ENCODE peak calls at places on chromosomes 2 and 18, in five cellular contexts. G is GM12878, T is K562, P is H1, B is SK-N-SH. H is an unnamed sample.

GRCh38 chr18:22934789-22935188 is 1.7 kb downstream of the RBBP8 start:
- DNase-seq in T (peak), G (no peak), P (no peak), B (no peak), H (no peak)

GRCh38 chr2:61966087-61966727 is 60.7 kb downstream of the COMMD1 start:
- DNase-seq in B (no peak), P (no peak), T (no peak), G (no peak), H (no peak)

GRCh38 chr2:28855193-28855592 is 14.9 kb downstream of the TRMT61B start:
- DNase-seq in T (no peak), P (no peak), B (no peak), G (no peak), H (no peak)

GRCh38 chr2:221948076-221948475 is 350.7 kb downstream of the PAX3 start:
- DNase-seq in G (no peak), P (no peak), B (no peak), T (no peak), H (no peak)

GRCh38 chr18:49368876-49369440 is 91.5 kb downstream of the DYM start:
- DNase-seq in P (no peak), B (no peak), G (no peak), T (no peak), H (peak)

GRCh38 chr18:9237982-9238381 is 96.6 kb upstream of the TWSG1 start:
- DNase-seq in T (no peak), G (no peak), B (no peak), P (no peak), H (no peak)

GRCh38 chr2:197931661-197932312 is 127.4 kb downstream of the PLCL1 start:
- DNase-seq in G (no peak), P (no peak), T (no peak), B (no peak), H (no peak)

GRCh38 chr2:86002375-86002774 is 103.3 kb downstream of the POLR1A start:
- DNase-seq in T (peak), G (no peak), P (no peak), B (no peak), H (no peak)

GRCh38 chr18:49137093-49137492 is 186.3 kb upstream of the SMAD7 start:
- DNase-seq in T (no peak), G (no peak), P (no peak), B (no peak), H (no peak)

GRCh38 chr18:22185298-22185697 is 15.9 kb downstream of the GATA6 start:
- DNase-seq in B (no peak), P (no peak), T (no peak), G (no peak), H (no peak)

GRCh38 chr18:56795381-56795780 is 144.2 kb downstream of the WDR7 start:
- DNase-seq in T (no peak), B (no peak), P (no peak), G (no peak), H (no peak)

GRCh38 chr18:11857177-11857887 is 6.1 kb downstream of the CHMP1B start:
- DNase-seq in P (no peak), B (no peak), G (no peak), T (peak), H (peak)

GRCh38 chr2:218093879-218094278 is 24.8 kb downstream of the RUFY4 start:
- DNase-seq in P (no peak), G (no peak), B (no peak), T (no peak), H (no peak)

GRCh38 chr2:96116879-96117533 is 635 bp upstream of the ADRA2B start:
- DNase-seq in T (peak), P (no peak), G (no peak), B (peak), H (no peak)

GRCh38 chr18:58611471-58612131 is 17.3 kb downstream of the ALPK2 start:
- DNase-seq in T (no peak), G (no peak), B (no peak), P (peak), H (no peak)

GRCh38 chr2:15782009-15782751 is 158.2 kb upstream of the MYCN start:
- DNase-seq in G (no peak), T (no peak), B (no peak), P (no peak), H (peak)

GRCh38 chr18:30903566-30903965 is 139.0 kb downstream of the DSC3 start:
- DNase-seq in G (no peak), P (no peak), T (no peak), B (no peak), H (peak)

GRCh38 chr2:70069049-70069448 is 18.2 kb upstream of the PCBP1 start:
- DNase-seq in B (no peak), T (no peak), P (no peak), G (peak), H (peak)
- TF ChIP-seq TAF1 in B (no peak), T (no peak), P (no peak), G (no peak), H (no peak)

GRCh38 chr2:25817006-25817405 is 61.3 kb downstream of the ASXL2 start:
- DNase-seq in T (no peak), G (no peak), B (no peak), P (no peak), H (no peak)
- H3K4me3 ChIP-seq in T (no peak), G (peak), B (no peak), P (no peak), H (no peak)

GRCh38 chr2:209556354-209556961 is 132.6 kb downstream of the MAP2 start:
- DNase-seq in P (no peak), B (peak), T (no peak), G (no peak), H (peak)
- TF ChIP-seq TAF1 in P (no peak), B (no peak), T (no peak), G (no peak), H (no peak)

GRCh38 chr2:73986085-73986680 is 1.5 kb downstream of the TET3 start:
- DNase-seq in B (no peak), P (no peak), T (no peak), G (no peak), H (no peak)

GRCh38 chr2:73984922-73985317 is 210 bp downstream of the TET3 start:
- DNase-seq in G (no peak), P (no peak), B (no peak), T (peak), H (peak)

GRCh38 chr2:73985318-73986084 is 791 bp downstream of the TET3 start:
- DNase-seq in T (peak), B (peak), G (no peak), P (no peak), H (peak)

GRCh38 chr2:73987948-73988700 is 3.4 kb downstream of the TET3 start:
- DNase-seq in G (no peak), B (peak), P (no peak), T (no peak), H (no peak)

GRCh38 chr2:73987109-73987947 is 2.6 kb downstream of the TET3 start:
- DNase-seq in G (no peak), T (peak), B (peak), P (no peak), H (no peak)
- H3K4me3 ChIP-seq in G (peak), T (peak), B (peak), P (no peak), H (peak)

GRCh38 chr2:184326076-184326475 is 272.3 kb upstream of the ZNF804A start:
- DNase-seq in P (no peak), T (no peak), G (no peak), B (no peak), H (no peak)
- TF ChIP-seq TAF1 in P (no peak), T (no peak), G (no peak), B (no peak), H (no peak)

DNA sequence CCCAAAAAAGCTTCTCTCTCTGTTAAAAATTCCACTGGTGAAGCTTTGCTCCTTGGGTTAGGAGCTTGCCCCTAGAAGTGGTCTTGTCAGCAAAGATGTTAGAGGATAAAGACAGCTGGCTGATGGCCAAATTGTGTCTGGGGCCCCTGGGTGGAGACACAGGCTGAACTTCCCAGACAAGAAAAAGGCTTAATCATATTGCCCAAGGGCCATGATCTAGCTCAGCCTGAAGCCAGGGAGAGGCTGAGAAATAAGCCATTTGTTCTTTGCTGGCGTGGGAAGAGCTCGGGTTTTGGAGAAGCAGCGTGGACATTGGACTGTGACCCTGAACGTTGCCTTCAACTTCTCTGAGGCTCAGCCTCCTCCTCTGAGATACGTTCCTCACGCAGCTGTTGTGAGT is 153.0 kb downstream of the ZFP36L2 start:
- DNase-seq in G (no peak), T (peak), B (no peak), P (no peak), H (no peak)
- H3K4me3 ChIP-seq in G (no peak), T (no peak), B (no peak), P (no peak), H (no peak)